ENCODE peak calls at places on chromosomes 13 and 19, in five cellular contexts. B is HuH-7; F is nephron progenitor cell; Z is RPMI7951; U is effector CD4-positive, alpha-beta T cell. Q is an unnamed sample.

GRCh38 chr19:1433119-1434039 is 4.8 kb upstream of the RPS15 start:
- DNase-seq in B (no peak), F (no peak), Z (no peak), U (no peak), Q (no peak)

GRCh38 chr13:77696863-77697207 is 652 bp upstream of the SLAIN1 start:
- DNase-seq in B (no peak), F (no peak), Z (no peak), U (no peak), Q (no peak)

GRCh38 chr13:72062566-72062965 is 195.6 kb upstream of the DACH1 start:
- DNase-seq in B (no peak), F (no peak), Z (peak), U (no peak), Q (no peak)

GRCh38 chr13:42836930-42837329 is 55.5 kb downstream of the FAM216B start:
- DNase-seq in B (peak), F (no peak), Z (peak), U (no peak), Q (peak)

GRCh38 chr19:46393456-46394397 is 19.6 kb downstream of the CCDC8 start:
- DNase-seq in B (no peak), F (no peak), Z (no peak), U (no peak), Q (no peak)

GRCh38 chr19:35868172-35868822 is at the start of gene APLP1:
- DNase-seq in B (peak), F (peak), Z (peak), U (peak), Q (peak)

GRCh38 chr13:98575009-98575866 is 1.7 kb downstream of the STK24 start:
- DNase-seq in B (no peak), F (no peak), Z (peak), U (no peak), Q (no peak)

GRCh38 chr19:45195764-45196163 is 17.2 kb downstream of the BLOC1S3 start:
- DNase-seq in B (no peak), F (no peak), Z (no peak), U (no peak), Q (no peak)

GRCh38 chr13:96141032-96141431 is 51.1 kb downstream of the HS6ST3 start:
- DNase-seq in B (no peak), F (no peak), Z (peak), U (no peak), Q (peak)

Q was measured in Caco-2.